ENCODE peak calls at places on chromosomes 7 and 10, in nine cellular contexts. P is nephron progenitor cell; X is astrocyte of the spinal cord; A is foreskin fibroblast; N is SK-N-SH; U is DND-41; E is psoas muscle; B is CD14-positive monocyte; R is CD4-positive, alpha-beta T cell. M is an unnamed sample.

GRCh38 chr7:158684329-158684728 is 20.3 kb downstream of the NCAPG2 start:
- DNase-seq in U (no peak), E (no peak), N (no peak), A (no peak), B (no peak), R (no peak), X (no peak), P (no peak), M (no peak)

GRCh38 chr7:41696323-41696916 is 6.5 kb downstream of the INHBA start:
- DNase-seq in X (peak), R (no peak), N (peak), A (peak), P (peak), B (no peak), U (peak), E (peak), M (no peak)

GRCh38 chr10:89513206-89513605 is 22.2 kb downstream of the SLC16A12 start:
- DNase-seq in P (no peak), B (no peak), X (no peak), N (no peak), E (no peak), R (no peak), U (no peak), A (no peak), M (no peak)

GRCh38 chr7:86814980-86815379 is 171.3 kb downstream of the GRM3 start:
- DNase-seq in A (no peak), N (peak), R (no peak), B (no peak), E (no peak), U (no peak), P (peak), X (peak), M (no peak)

GRCh38 chr10:4677296-4678021 is 148.5 kb upstream of the AKR1E2 start:
- DNase-seq in X (peak), P (no peak), A (peak), N (no peak), E (no peak), U (no peak), B (no peak), R (no peak), M (no peak)

GRCh38 chr7:45269192-45269591 is 111.6 kb downstream of the RAMP3 start:
- DNase-seq in U (no peak), N (no peak), R (no peak), X (no peak), A (no peak), P (no peak), B (no peak), E (no peak), M (no peak)

GRCh38 chr7:32941181-32941995 is 15.9 kb upstream of the FKBP9 start:
- DNase-seq in A (no peak), U (no peak), N (no peak), E (no peak), P (no peak), B (no peak), X (peak), R (no peak), M (no peak)

GRCh38 chr10:124667425-124668130 is 76.6 kb downstream of the FAM53B start:
- DNase-seq in N (peak), A (no peak), E (peak), U (no peak), P (no peak), R (no peak), B (no peak), X (no peak), M (no peak)

GRCh38 chr10:127429601-127430312 is 119.4 kb upstream of the NPS start:
- DNase-seq in E (no peak), A (no peak), R (no peak), B (no peak), N (no peak), U (no peak), P (no peak), X (no peak), M (no peak)

GRCh38 chr7:131157530-131158243 is 170.0 kb upstream of the MKLN1 start:
- DNase-seq in P (no peak), R (no peak), N (no peak), X (peak), E (peak), B (no peak), A (peak), U (no peak), M (no peak)

GRCh38 chr7:101705327-101705726 is 76.2 kb upstream of the MYL10 start:
- DNase-seq in U (no peak), E (no peak), A (no peak), B (no peak), N (no peak), X (no peak), P (no peak), R (no peak), M (no peak)

GRCh38 chr7:140059288-140060242 is 3.2 kb downstream of the PARP12 start:
- DNase-seq in A (peak), U (no peak), N (peak), B (no peak), E (peak), X (peak), R (peak), P (no peak), M (no peak)

GRCh38 chr7:142773937-142774744 is 3.4 kb downstream of the PRSS2 start:
- DNase-seq in A (no peak), X (no peak), P (no peak), B (no peak), E (no peak), R (no peak), U (no peak), N (no peak), M (no peak)

GRCh38 chr7:43781726-43782607 is 23.5 kb downstream of the BLVRA start:
- DNase-seq in E (no peak), B (peak), A (peak), P (no peak), X (no peak), U (no peak), N (peak), R (no peak), M (no peak)

GRCh38 chr7:102106625-102107024 is 180.0 kb upstream of the SH2B2 start:
- DNase-seq in U (no peak), E (no peak), A (no peak), B (no peak), X (no peak), P (no peak), N (no peak), R (no peak), M (no peak)

GRCh38 chr10:119026301-119027110 is 3.0 kb upstream of the NANOS1 start:
- DNase-seq in P (no peak), E (no peak), N (no peak), B (no peak), U (no peak), X (peak), R (no peak), A (no peak), M (no peak)

GRCh38 chr7:82818091-82818620 is 344.5 kb downstream of the PCLO start:
- DNase-seq in N (no peak), R (no peak), A (no peak), B (no peak), X (no peak), E (no peak), U (no peak), P (no peak), M (no peak)

GRCh38 chr10:84114088-84114667 is 25.1 kb upstream of the GHITM start:
- DNase-seq in R (no peak), N (no peak), X (no peak), B (no peak), P (no peak), A (no peak), U (no peak), E (no peak), M (no peak)

GRCh38 chr10:22505923-22506685 is 160.8 kb downstream of the SPAG6 start:
- DNase-seq in N (no peak), A (peak), X (no peak), R (peak), B (no peak), U (no peak), P (peak), E (no peak), M (no peak)

GRCh38 chr7:121276276-121276675 is 52.5 kb upstream of the WNT16 start:
- DNase-seq in N (no peak), B (no peak), P (no peak), R (no peak), X (no peak), E (no peak), A (no peak), U (no peak), M (no peak)

GRCh38 chr7:143407296-143408246 is 1.1 kb downstream of the EPHA1 start:
- DNase-seq in B (no peak), A (no peak), N (no peak), X (no peak), R (peak), U (peak), E (no peak), P (no peak), M (no peak)

GRCh38 chr7:92669616-92670153 is 79.5 kb upstream of the FAM133B start:
- DNase-seq in E (no peak), A (no peak), B (no peak), R (no peak), N (no peak), P (no peak), X (peak), U (no peak), M (no peak)

GRCh38 chr7:123871998-123872867 is 27.3 kb downstream of the HYAL4 start:
- DNase-seq in E (peak), P (peak), R (no peak), N (peak), U (peak), B (no peak), X (peak), A (peak), M (no peak)

DNA sequence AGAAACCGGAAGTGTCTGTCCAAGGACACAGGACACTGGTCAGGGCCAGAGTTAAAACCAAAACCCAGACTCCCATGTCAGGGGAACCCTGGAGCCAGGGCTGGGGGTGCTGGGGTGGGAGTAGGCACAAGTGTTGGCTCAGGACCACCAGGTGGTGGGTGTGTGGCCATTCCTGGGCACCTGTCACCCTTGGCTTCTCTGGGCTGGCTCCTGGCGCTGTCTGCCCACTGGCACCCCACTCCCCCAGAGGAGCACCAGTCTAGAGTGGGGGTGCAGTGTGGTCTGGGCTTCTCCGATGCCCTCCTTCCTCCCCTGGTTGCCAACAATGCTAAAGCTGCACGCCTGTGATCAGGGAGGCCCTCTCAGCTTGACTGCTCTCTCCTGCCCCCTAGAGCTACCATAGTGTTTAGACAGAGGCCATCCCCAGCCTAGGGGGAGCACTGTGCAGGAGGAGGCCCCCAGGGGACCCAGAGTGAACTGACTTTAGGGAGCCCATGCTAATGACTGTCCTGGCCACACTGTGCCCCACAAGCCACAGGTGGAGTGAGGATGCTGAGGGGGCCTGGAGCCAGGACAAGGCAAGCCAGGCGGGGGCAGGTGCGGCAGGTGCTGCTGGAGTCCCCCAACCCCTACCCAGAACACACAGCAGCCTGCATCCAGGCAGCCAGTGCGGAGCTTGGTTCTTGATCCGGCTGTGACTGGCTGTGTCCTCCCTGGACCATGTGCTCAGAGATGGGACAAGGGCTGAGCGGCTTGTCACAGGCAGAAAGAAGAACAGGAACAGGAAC is 11.0 kb downstream of the RASGEF1A start:
- DNase-seq in R (no peak), N (peak), B (no peak), E (no peak), A (no peak), P (peak), X (no peak), U (peak), M (peak)
- TF ChIP-seq CTCF in R (peak), N (peak), B (peak), E (no peak), A (peak), P (peak), X (peak), U (peak), M (peak)

DNA sequence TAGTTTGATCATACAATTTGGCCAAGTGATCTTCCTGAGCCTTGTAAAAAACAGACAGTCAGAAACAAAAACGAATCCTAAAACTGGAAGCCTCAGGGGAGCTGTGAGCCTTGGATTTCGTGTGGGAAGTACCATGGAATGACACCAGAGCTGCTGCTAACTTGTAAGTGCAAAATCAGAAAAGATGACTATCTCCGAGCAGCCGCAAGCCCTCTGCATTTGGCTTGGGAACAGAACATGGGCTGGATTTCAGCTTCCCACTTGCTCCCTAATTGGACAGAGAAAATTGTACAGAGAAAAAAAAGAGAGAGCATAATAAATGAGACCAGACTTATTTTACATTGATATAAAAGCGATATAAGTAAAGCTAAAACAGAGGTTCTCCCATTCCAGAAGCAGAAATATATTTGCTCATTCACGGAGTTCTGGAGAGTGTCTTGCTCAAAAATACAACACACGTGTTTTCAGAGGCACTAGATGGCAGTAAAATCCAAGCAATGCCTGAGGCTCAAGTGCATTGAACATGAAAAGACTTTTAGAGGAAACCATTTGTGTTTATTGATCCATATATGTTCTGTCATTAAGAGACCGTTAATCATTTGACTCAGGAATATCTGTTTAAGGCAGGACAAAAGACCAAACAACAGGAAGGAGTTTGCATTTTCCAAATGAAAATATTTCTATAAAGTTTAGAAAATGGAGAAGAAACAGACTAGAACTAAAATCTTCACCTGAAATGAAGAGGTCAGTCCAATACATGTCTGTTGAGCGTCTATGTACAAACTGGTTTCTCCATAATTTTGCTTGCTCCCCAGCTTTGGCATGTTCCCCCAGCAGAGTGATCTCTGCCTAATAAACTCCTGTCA is 78.3 kb upstream of the SLC26A5 start:
- DNase-seq in P (no peak), U (no peak), E (no peak), N (peak), R (no peak), A (peak), B (no peak), X (peak), M (no peak)
- TF ChIP-seq CTCF in P (peak), U (peak), E (peak), N (peak), R (no peak), A (peak), B (no peak), X (peak), M (peak)

DNA sequence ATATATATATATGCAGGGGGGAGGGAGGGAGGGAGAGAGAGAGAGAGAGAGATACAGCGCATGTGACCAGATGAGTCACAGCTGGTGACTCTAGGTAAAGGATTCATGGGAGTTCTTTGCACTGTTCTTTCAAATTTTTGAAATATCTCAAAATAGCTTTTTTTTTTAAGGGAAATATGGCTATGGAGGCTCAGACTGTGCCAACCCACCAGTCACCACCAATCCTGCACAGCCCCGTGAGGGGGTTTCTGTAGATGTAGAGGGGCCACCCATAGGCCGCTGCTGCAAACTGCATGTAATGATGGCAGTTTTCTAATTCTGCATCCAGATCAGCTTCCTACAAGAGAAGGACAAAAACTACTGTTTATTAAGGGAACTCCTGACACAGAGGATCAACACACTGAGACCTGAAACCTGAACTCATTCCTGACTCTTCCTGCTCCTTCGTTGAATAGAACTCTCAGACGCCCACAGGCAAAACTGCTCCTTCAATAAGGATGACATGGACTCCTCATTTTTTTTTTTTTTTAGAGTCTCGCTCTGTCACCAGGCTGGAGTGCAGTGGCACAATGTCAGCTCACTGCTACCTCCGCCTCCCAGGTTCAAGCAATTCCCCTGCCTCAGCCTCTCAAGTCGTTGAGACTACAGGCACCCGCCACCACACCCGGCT is 17.3 kb downstream of the DAGLB start:
- DNase-seq in N (peak), P (no peak), E (no peak), B (peak), A (peak), X (peak), U (peak), R (no peak), M (no peak)
- TF ChIP-seq CTCF in N (peak), P (no peak), E (no peak), B (no peak), A (no peak), X (peak), U (peak), R (no peak), M (peak)

DNA sequence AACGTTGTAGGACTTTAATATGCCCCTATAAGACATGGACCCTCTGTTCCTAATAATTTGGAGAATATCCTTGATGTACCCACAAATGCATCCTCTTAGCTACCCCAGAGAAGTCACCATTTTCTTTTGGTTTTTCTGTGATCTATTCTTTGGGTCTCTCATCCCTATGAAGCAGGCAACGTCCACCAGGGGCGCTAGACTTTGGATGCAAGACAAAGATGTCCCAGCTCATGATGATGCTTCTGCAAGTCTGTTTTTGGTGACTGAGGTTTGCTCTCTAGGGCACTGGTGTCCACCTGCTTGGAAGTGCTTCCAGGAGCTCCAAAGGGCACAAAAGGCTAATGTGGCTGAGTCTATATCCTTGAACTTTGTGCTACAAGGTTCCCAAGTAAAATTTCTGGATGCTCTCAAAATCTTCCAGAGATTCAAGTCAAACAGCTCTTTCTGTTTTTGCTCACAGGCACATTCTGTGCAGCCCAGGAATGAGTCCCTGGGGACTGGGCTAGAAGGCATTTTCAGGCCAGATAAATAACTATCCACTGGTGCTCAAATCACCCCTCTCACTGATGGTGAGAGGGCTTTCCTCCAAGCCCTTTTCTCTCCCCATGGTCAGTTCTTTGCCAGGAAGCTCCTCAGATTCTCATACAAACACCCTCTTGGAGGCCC is 166.4 kb downstream of the C7orf25 start:
- DNase-seq in B (no peak), U (peak), P (peak), N (peak), E (peak), A (no peak), X (no peak), R (no peak), M (no peak)
- TF ChIP-seq CTCF in B (peak), U (peak), P (peak), N (peak), E (peak), A (peak), X (peak), R (peak), M (peak)

DNA sequence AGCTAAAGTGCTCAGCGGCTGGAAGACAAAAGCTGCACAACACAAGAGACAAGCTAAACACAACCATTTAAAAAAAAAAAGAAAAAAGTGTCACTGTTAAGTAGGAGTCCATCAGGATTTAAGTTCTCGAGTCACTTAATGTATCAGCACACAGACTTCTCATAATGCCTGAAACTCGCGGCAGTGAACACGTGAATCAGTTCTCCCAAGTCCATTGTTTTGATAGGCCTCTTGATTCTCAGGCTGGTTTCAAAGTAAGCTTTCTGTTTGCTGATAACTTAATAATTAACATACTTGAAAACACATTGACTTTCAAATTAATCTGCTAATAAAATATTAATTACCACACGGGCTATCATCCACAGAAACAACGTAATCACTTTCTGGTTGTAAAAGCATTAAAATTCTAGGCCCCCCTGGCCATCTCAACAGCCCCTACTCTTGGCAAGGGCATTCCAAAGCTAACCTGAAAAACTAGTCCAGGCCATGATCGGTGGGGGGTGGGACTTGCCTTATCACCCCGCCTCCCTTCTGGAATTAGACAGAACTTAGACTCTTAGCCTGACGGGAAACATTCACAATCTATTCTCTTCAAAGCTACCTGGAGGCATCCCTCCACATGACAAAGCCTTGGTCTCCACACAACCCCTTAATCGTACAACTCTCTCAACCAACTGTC is 129.0 kb downstream of the DIP2C start:
- DNase-seq in B (no peak), X (no peak), N (no peak), U (no peak), R (no peak), E (no peak), P (no peak), A (no peak), M (no peak)
- TF ChIP-seq CTCF in B (no peak), X (no peak), N (no peak), U (no peak), R (no peak), E (no peak), P (no peak), A (no peak), M (no peak)

M was measured in chondrocyte.